ENCODE peak calls at places on chromosomes 16 and 17, in five cellular contexts. U, Q, T, E and P are unnamed samples.

GRCh38 chr16:10298416-10298815 is 87.4 kb upstream of the ATF7IP2 start:
- DNase-seq in U (no peak), Q (no peak), T (no peak), E (no peak), P (peak; percentile 11)

GRCh38 chr16:85945424-85945751 is 46.4 kb downstream of the IRF8 start:
- DNase-seq in U (no peak), Q (no peak), T (no peak), E (no peak), P (no peak)

GRCh38 chr17:2909164-2909852 is 113.1 kb downstream of the RAP1GAP2 start:
- DNase-seq in U (no peak), Q (no peak), T (no peak), E (no peak), P (no peak)

GRCh38 chr17:80456465-80457235 is 19.8 kb downstream of the NPTX1 start:
- DNase-seq in U (no peak), Q (no peak), T (no peak), E (no peak), P (no peak)

GRCh38 chr17:8210761-8211458 is 535 bp upstream of the AURKB start:
- DNase-seq in U (no peak), Q (no peak), T (no peak), E (no peak), P (no peak)

GRCh38 chr17:64355536-64356303 is 34.9 kb downstream of the PECAM1 start:
- DNase-seq in U (no peak), Q (no peak), T (no peak), E (no peak), P (no peak)

GRCh38 chr16:86408685-86409084 is 101.6 kb upstream of the FOXF1 start:
- DNase-seq in U (no peak), Q (no peak), T (no peak), E (no peak), P (no peak)

GRCh38 chr16:16092925-16093624 is 130.2 kb downstream of the ABCC6 start:
- DNase-seq in U (no peak), Q (no peak), T (no peak), E (no peak), P (no peak)

GRCh38 chr16:57480127-57480753 is 6.1 kb downstream of the DOK4 start:
- DNase-seq in U (no peak), Q (no peak), T (no peak), E (no peak), P (no peak)

GRCh38 chr16:77582956-77583355 is 139.4 kb upstream of the NUDT7 start:
- DNase-seq in U (no peak), Q (no peak), T (no peak), E (no peak), P (no peak)

GRCh38 chr16:87464691-87465300 is 28.0 kb downstream of the ZCCHC14 start:
- DNase-seq in U (no peak), Q (no peak), T (no peak), E (peak; percentile 97), P (no peak)

GRCh38 chr16:3472878-3473595 is 22.3 kb downstream of the C16orf90 start:
- DNase-seq in U (no peak), Q (no peak), T (no peak), E (no peak), P (no peak)

GRCh38 chr16:56481468-56482112 is 30.2 kb downstream of the OGFOD1 start:
- DNase-seq in U (no peak), Q (no peak), T (no peak), E (no peak), P (no peak)

GRCh38 chr17:33261911-33262665 is 31.0 kb downstream of the ASIC2 start:
- DNase-seq in U (no peak), Q (no peak), T (no peak), E (no peak), P (no peak)

GRCh38 chr17:57255776-57256681 is at the start of gene MSI2:
- DNase-seq in U (peak; percentile 88), Q (peak; percentile 21), T (peak; percentile 86), E (peak; percentile 65), P (peak; percentile 87)

GRCh38 chr16:69699915-69700314 is 26.4 kb downstream of the NQO1 start:
- DNase-seq in U (no peak), Q (no peak), T (no peak), E (no peak), P (no peak)